ENCODE peak calls at places on chromosomes 7 and 10, in five cellular contexts. E, Y, D, M and H are unnamed samples.

GRCh38 chr10:68992721-68993440 is 4.3 kb downstream of the KIFBP start:
- DNase-seq in D (no peak), M (peak), Y (no peak), E (no peak), H (peak)

GRCh38 chr10:113326160-113327111 is 226.4 kb upstream of the HABP2 start:
- DNase-seq in M (peak), D (no peak), Y (no peak), E (peak), H (peak)

GRCh38 chr10:92957223-92958010 is 103.2 kb upstream of the CYP26C1 start:
- DNase-seq in Y (no peak), M (no peak), E (no peak), D (peak), H (no peak)

GRCh38 chr10:69392481-69393000 is 24.2 kb downstream of the TACR2 start:
- DNase-seq in M (peak), Y (peak), D (peak), E (peak), H (peak)

GRCh38 chr10:94023909-94024308 is 30.2 kb downstream of the PLCE1 start:
- DNase-seq in D (no peak), Y (no peak), E (no peak), M (no peak), H (no peak)

GRCh38 chr10:95832216-95833037 is 75.3 kb upstream of the CC2D2B start:
- DNase-seq in Y (peak), M (no peak), E (no peak), D (no peak), H (no peak)

GRCh38 chr7:41219276-41219675 is 483.6 kb downstream of the INHBA start:
- DNase-seq in M (no peak), D (no peak), E (peak), Y (no peak), H (peak)

GRCh38 chr7:47568569-47568968 is 13.3 kb downstream of the TNS3 start:
- DNase-seq in Y (no peak), E (no peak), D (no peak), M (no peak), H (no peak)

GRCh38 chr10:60446855-60447254 is 57.2 kb upstream of the ANK3 start:
- DNase-seq in Y (no peak), E (no peak), D (no peak), M (no peak), H (peak)

GRCh38 chr10:58511765-58512469 is 755 bp upstream of the BICC1 start:
- DNase-seq in M (peak), E (no peak), D (no peak), Y (no peak), H (no peak)

GRCh38 chr10:79128923-79129305 is 60.1 kb downstream of the ZMIZ1 start:
- DNase-seq in Y (no peak), E (no peak), M (no peak), D (no peak), H (no peak)

GRCh38 chr10:49594594-49594993 is 15.5 kb upstream of the SLC18A3 start:
- DNase-seq in D (peak), E (peak), M (no peak), Y (peak), H (peak)

GRCh38 chr7:77935652-77936348 is 137.2 kb downstream of the PHTF2 start:
- DNase-seq in M (no peak), E (no peak), Y (no peak), D (no peak), H (peak)

GRCh38 chr7:1940402-1940786 is 270.3 kb downstream of the ELFN1 start:
- DNase-seq in D (no peak), E (no peak), Y (peak), M (peak), H (no peak)

GRCh38 chr10:17174626-17175025 is 26.8 kb downstream of the TRDMT1 start:
- DNase-seq in M (no peak), D (no peak), Y (no peak), E (no peak), H (no peak)

GRCh38 chr7:25659841-25660240 is 431.6 kb upstream of the NPVF start:
- DNase-seq in E (no peak), M (no peak), Y (no peak), D (no peak), H (no peak)

GRCh38 chr7:41466760-41467384 is 236.0 kb downstream of the INHBA start:
- DNase-seq in M (no peak), E (no peak), D (no peak), Y (no peak), H (no peak)

GRCh38 chr7:153934048-153934447 is 118.2 kb upstream of the DPP6 start:
- DNase-seq in D (no peak), E (no peak), M (no peak), Y (no peak), H (no peak)

GRCh38 chr10:33325929-33326328 is 8.5 kb downstream of the NRP1 start:
- DNase-seq in Y (no peak), M (no peak), E (no peak), D (no peak), H (peak)

GRCh38 chr7:50869108-50869716 is 86.5 kb upstream of the GRB10 start:
- DNase-seq in D (no peak), M (no peak), E (no peak), Y (no peak), H (peak)

GRCh38 chr10:97270523-97271154 is 21.8 kb downstream of the ARHGAP19 start:
- DNase-seq in D (no peak), Y (no peak), M (no peak), E (no peak), H (peak)

GRCh38 chr7:88150018-88150417 is 69.8 kb downstream of the SRI start:
- DNase-seq in M (no peak), Y (no peak), E (no peak), D (no peak), H (no peak)

GRCh38 chr10:6201511-6201975 is 1.2 kb upstream of the PFKFB3 start:
- DNase-seq in M (peak), E (no peak), D (peak), Y (peak), H (peak)

GRCh38 chr10:121414366-121414765 is 183.9 kb downstream of the FGFR2 start:
- DNase-seq in E (no peak), M (no peak), Y (no peak), D (no peak), H (no peak)

GRCh38 chr10:72477463-72477862 is 122.7 kb upstream of the DNAJB12 start:
- DNase-seq in E (no peak), M (no peak), Y (no peak), D (no peak), H (no peak)

GRCh38 chr7:144884913-144885312 is 49.1 kb upstream of the TPK1 start:
- DNase-seq in M (no peak), Y (no peak), E (peak), D (no peak), H (no peak)

GRCh38 chr7:2715341-2716231 is 27.6 kb downstream of the AMZ1 start:
- DNase-seq in D (no peak), M (no peak), E (no peak), Y (no peak), H (no peak)